ENCODE peak calls at places on chromosomes 6 and 20, in four cellular contexts. X is cardiac muscle cell, Q is tibial artery, O is fibroblast of lung. H is an unnamed sample.

GRCh38 chr6:10419749-10420545 is 5.1 kb upstream of the TFAP2A start:
- DNase-seq in X (no peak), Q (no peak), O (no peak), H (no peak)

GRCh38 chr6:14105547-14105946 is 12.0 kb upstream of the CD83 start:
- DNase-seq in X (no peak), Q (no peak), O (no peak), H (no peak)

GRCh38 chr20:22106308-22106938 is 401.0 kb downstream of the PAX1 start:
- DNase-seq in X (no peak), Q (no peak), O (no peak), H (peak)

GRCh38 chr6:16292942-16293341 is 54.6 kb downstream of the GMPR start:
- DNase-seq in X (no peak), Q (no peak), O (no peak), H (no peak)

GRCh38 chr6:15359335-15359862 is 113.5 kb downstream of the JARID2 start:
- DNase-seq in X (no peak), Q (no peak), O (no peak), H (peak)

GRCh38 chr6:14031516-14031915 is 86.1 kb upstream of the CD83 start:
- DNase-seq in X (peak), Q (no peak), O (no peak), H (no peak)

GRCh38 chr6:143396497-143397228 is 53.8 kb downstream of the ADAT2 start:
- DNase-seq in X (peak), Q (no peak), O (no peak), H (no peak)

GRCh38 chr6:33989016-33989854 is 156.7 kb downstream of the GRM4 start:
- DNase-seq in X (no peak), Q (peak), O (no peak), H (no peak)

GRCh38 chr6:105642708-105643107 is 239.8 kb upstream of the PREP start:
- DNase-seq in X (no peak), Q (no peak), O (no peak), H (no peak)

GRCh38 chr6:41428995-41429417 is 93.6 kb downstream of the NCR2 start:
- DNase-seq in X (peak), Q (peak), O (peak), H (peak)

GRCh38 chr6:107144014-107144413 is 28.7 kb upstream of the BEND3 start:
- DNase-seq in X (peak), Q (no peak), O (no peak), H (no peak)

GRCh38 chr20:24468401-24469115 is 871 bp upstream of the SYNDIG1 start:
- DNase-seq in X (no peak), Q (no peak), O (no peak), H (no peak)

GRCh38 chr6:161444464-161444863 is 170.6 kb upstream of the AGPAT4 start:
- DNase-seq in X (peak), Q (no peak), O (peak), H (no peak)

GRCh38 chr6:75818061-75818855 is 69.2 kb downstream of the MYO6 start:
- DNase-seq in X (no peak), Q (no peak), O (no peak), H (no peak)

GRCh38 chr20:47377122-47377722 is 20.7 kb upstream of the ZMYND8 start:
- DNase-seq in X (no peak), Q (no peak), O (no peak), H (no peak)

GRCh38 chr6:2817778-2818443 is 23.8 kb downstream of the SERPINB1 start:
- DNase-seq in X (peak), Q (no peak), O (peak), H (peak)

GRCh38 chr20:44728835-44729342 is 13.7 kb downstream of the CCN5 start:
- DNase-seq in X (peak), Q (peak), O (peak), H (peak)
- H3K4me3 ChIP-seq in X (no peak), Q (no peak), O (no peak), H (no peak)

GRCh38 chr20:35394271-35394670 is 17.5 kb downstream of the UQCC1 start:
- DNase-seq in X (no peak), Q (no peak), O (no peak), H (no peak)
- H3K27ac ChIP-seq in X (no peak), Q (no peak), O (no peak), H (no peak)

DNA sequence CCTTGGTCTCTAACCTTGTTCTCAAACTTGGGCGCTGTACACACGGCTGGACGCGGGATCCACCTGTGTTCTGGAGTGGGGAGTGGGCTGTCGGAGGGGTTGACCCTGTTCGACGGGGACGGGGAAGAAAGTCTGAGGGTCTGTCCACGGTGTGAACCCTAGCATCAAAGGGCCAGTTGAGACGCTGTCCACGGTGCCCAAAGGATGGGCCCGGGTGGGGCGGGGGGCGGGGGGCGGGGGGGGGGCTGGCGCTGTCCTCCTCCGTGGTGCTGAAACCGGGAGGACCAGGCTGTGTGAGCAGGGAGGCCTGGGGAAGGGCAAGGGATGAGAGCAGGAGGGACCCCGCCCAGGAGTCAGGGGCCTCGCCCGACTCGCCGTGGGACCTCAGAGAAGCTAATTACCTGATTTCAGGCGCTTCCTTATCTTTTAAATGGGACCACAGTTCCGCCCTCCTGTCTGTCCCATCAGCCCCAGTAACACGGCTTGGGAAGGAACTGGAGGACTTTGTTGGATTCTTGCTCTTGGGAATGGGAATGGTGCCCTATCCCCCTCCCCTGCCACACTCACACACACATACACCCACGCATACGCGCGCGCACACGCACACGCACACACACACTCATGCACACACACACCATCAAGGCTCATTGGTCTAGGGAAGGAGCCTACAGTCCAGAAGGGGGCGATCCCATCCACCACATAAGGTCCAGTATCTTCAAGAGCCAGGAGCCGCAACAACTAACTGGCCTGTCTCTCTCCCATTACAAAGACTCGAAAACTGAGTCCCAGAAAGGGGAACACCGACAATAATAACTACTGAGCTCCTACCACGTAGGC is 1.0 kb upstream of the VSTM2L start:
- DNase-seq in X (peak), Q (no peak), O (peak), H (peak)
- TF ChIP-seq CTCF in X (peak), Q (peak), O (peak), H (peak)

DNA sequence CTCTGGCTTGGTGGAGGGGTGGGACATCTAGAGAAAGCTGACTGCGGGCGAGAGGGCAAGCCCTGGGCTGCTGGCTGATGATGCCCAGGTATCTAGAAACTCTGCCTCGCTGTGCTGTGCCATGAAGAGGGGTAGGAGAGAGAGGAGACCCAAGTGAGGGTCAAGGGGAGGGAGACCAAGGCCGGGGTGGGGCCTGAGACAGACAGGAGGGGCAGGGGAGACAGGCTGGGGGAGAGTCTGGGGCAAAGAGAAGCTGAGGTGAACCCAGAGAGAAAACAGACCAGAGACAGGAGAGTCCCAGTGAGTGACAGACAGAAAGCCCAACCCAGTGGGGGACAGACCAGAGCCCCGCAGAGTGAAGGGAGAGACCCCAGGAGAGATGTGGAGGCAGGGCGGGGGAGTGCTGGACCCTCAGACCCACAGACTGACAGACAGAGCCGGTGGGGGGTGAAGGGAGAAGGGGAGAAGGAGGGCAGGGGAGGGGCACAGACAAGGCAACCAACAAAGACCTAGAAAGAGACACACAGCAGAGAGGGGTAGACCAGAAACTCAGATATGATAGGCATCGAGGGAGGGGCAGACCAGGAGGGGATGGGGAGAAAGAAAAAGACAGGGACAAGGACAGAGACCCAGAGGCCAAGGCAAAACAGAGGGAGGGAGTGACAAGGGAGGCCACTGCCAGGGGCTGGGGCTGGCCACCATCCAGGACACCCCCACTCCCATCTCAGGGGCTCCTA is 5.9 kb downstream of the TEAD3 start:
- DNase-seq in X (no peak), Q (no peak), O (no peak), H (no peak)
- H3K4me3 ChIP-seq in X (peak), Q (peak), O (no peak), H (no peak)